ENCODE peak calls at places on chromosomes 12 and 14, in four cellular contexts. G, X, L and N are unnamed samples. For H3K27me3, the result is how much of the 10 kb centered on the place peaks cover.

GRCh38 chr14:35750202-35750904 is 58.7 kb downstream of the RALGAPA1 start:
- DNase-seq in G (no peak), X (no peak), L (no peak), N (no peak)

GRCh38 chr12:104423809-104424208 is 32.9 kb upstream of the CHST11 start:
- DNase-seq in G (no peak), X (no peak), L (no peak), N (no peak)

GRCh38 chr14:94384342-94384741 is 4.1 kb downstream of the SERPINA1 start:
- DNase-seq in G (no peak), X (no peak), L (no peak), N (no peak)

GRCh38 chr12:52195065-52195730 is 3.4 kb upstream of the KRT80 start:
- DNase-seq in G (no peak), X (no peak), L (peak), N (no peak)

GRCh38 chr12:103529306-103529705 is 33.5 kb upstream of the C12orf42 start:
- DNase-seq in G (no peak), X (no peak), L (no peak), N (no peak)

GRCh38 chr12:106764738-106765137 is 9.7 kb upstream of the RIC8B start:
- DNase-seq in G (no peak), X (peak), L (no peak), N (no peak)

GRCh38 chr14:31787377-31787776 is 226.2 kb downstream of the NUBPL start:
- DNase-seq in G (no peak), X (peak), L (peak), N (no peak)

GRCh38 chr14:24366375-24366663 is 1.7 kb upstream of the NFATC4 start:
- DNase-seq in G (peak), X (no peak), L (no peak), N (no peak)

GRCh38 chr12:76621582-76622024 is 62.0 kb upstream of the OSBPL8 start:
- DNase-seq in G (peak), X (peak), L (peak), N (no peak)

GRCh38 chr12:13230500-13230899 is 34.0 kb downstream of the EMP1 start:
- DNase-seq in G (no peak), X (no peak), L (no peak), N (no peak)

GRCh38 chr14:42499137-42499536 is 892.5 kb downstream of the LRFN5 start:
- DNase-seq in G (no peak), X (no peak), L (no peak), N (no peak)

GRCh38 chr12:17588968-17589367 is 501.0 kb downstream of the RERGL start:
- DNase-seq in G (no peak), X (no peak), L (peak), N (no peak)

GRCh38 chr14:105537580-105538474 is 11.4 kb downstream of the TMEM121 start:
- DNase-seq in G (peak), X (no peak), L (peak), N (peak)

GRCh38 chr12:109744991-109745942 is 31.6 kb downstream of the FAM222A start:
- DNase-seq in G (no peak), X (peak), L (no peak), N (no peak)

GRCh38 chr14:76918751-76919421 is 92.7 kb downstream of the LRRC74A start:
- DNase-seq in G (no peak), X (peak), L (peak), N (peak)

GRCh38 chr14:72828604-72829003 is 65.3 kb downstream of the DPF3 start:
- DNase-seq in G (no peak), X (no peak), L (no peak), N (no peak)

GRCh38 chr14:22973217-22974032 is 8.9 kb downstream of the AJUBA start:
- DNase-seq in G (peak), X (peak), L (peak), N (peak)

GRCh38 chr14:41488401-41488800 is 118.3 kb upstream of the LRFN5 start:
- DNase-seq in G (no peak), X (no peak), L (no peak), N (no peak)

GRCh38 chr12:70364695-70365397 is 1.2 kb upstream of the KCNMB4 start:
- DNase-seq in G (peak), X (no peak), L (no peak), N (no peak)

GRCh38 chr14:101958418-101959185 is 5.8 kb upstream of the DYNC1H1 start:
- DNase-seq in G (no peak), X (no peak), L (no peak), N (no peak)

GRCh38 chr14:105411985-105412767 is 7.5 kb upstream of the MTA1 start:
- DNase-seq in G (no peak), X (no peak), L (no peak), N (no peak)

GRCh38 chr14:21026251-21026987 is 1.6 kb upstream of the NDRG2 start:
- DNase-seq in G (no peak), X (no peak), L (no peak), N (peak)

GRCh38 chr12:119397540-119397939 is 63.0 kb downstream of the CCDC60 start:
- DNase-seq in G (no peak), X (no peak), L (no peak), N (no peak)

GRCh38 chr12:78406776-78407335 is 457.7 kb upstream of the SYT1 start:
- DNase-seq in G (no peak), X (peak), L (no peak), N (no peak)

GRCh38 chr14:32481707-32482106 is 152.6 kb downstream of the AKAP6 start:
- DNase-seq in G (no peak), X (no peak), L (no peak), N (no peak)

GRCh38 chr12:124861492-124861891 is 2.2 kb downstream of the SCARB1 start:
- DNase-seq in G (no peak), X (peak), L (peak), N (peak)

GRCh38 chr12:50355365-50355764 is 41.0 kb downstream of the FAM186A start:
- DNase-seq in G (no peak), X (no peak), L (no peak), N (no peak)

GRCh38 chr12:82687020-82687951 is 580 bp downstream of the TMTC2 start:
- DNase-seq in G (peak), X (peak), L (peak), N (peak)

GRCh38 chr12:76259660-76260389 is 88.4 kb downstream of the BBS10 start:
- DNase-seq in G (no peak), X (peak), L (peak), N (no peak)

GRCh38 chr12:127079636-127080035 is 1187.3 kb upstream of the TMEM132C start:
- DNase-seq in G (no peak), X (no peak), L (no peak), N (no peak)

GRCh38 chr14:50447491-50447890 is 50.8 kb upstream of the CDKL1 start:
- DNase-seq in G (no peak), X (no peak), L (peak), N (no peak)

GRCh38 chr14:101193845-101194355 is 290.4 kb upstream of the RTL1 start:
- DNase-seq in G (no peak), X (no peak), L (no peak), N (no peak)

GRCh38 chr14:64682173-64682710 is 22.0 kb upstream of the PLEKHG3 start:
- DNase-seq in G (no peak), X (peak), L (peak), N (peak)

GRCh38 chr12:81797100-81797499 is 38.0 kb upstream of the PPFIA2 start:
- DNase-seq in G (no peak), X (peak), L (peak), N (no peak)

GRCh38 chr14:99575043-99576023 is 28.7 kb downstream of the CCDC85C start:
- DNase-seq in G (no peak), X (no peak), L (peak), N (peak)

GRCh38 chr14:61569783-61570182 is 125.5 kb upstream of the HIF1A start:
- DNase-seq in G (peak), X (peak), L (peak), N (peak)

GRCh38 chr12:108738165-108738564 is 6.8 kb upstream of the CORO1C start:
- DNase-seq in G (no peak), X (no peak), L (no peak), N (no peak)

GRCh38 chr14:32702571-32702970 is 236.1 kb upstream of the NPAS3 start:
- DNase-seq in G (no peak), X (no peak), L (no peak), N (peak)

GRCh38 chr12:114041136-114041535 is 75.0 kb upstream of the RBM19 start:
- DNase-seq in G (no peak), X (no peak), L (no peak), N (no peak)
- H3K27me3 ChIP-seq in G (under half), X (under half), L (half or more), N (under half)

GRCh38 chr12:198708-199107 is 15.2 kb downstream of the SLC6A12 start:
- DNase-seq in G (no peak), X (no peak), L (no peak), N (no peak)
- H3K27me3 ChIP-seq in G (under half), X (under half), L (under half), N (under half)

GRCh38 chr12:65123435-65124063 is 2.4 kb upstream of the WIF1 start:
- DNase-seq in G (no peak), X (peak), L (peak), N (no peak)
- H3K27me3 ChIP-seq in G (under half), X (under half), L (half or more), N (under half)

GRCh38 chr14:80956105-80956504 is 684 bp downstream of the TSHR start:
- DNase-seq in G (no peak), X (no peak), L (no peak), N (no peak)
- H3K27me3 ChIP-seq in G (under half), X (under half), L (under half), N (under half)

DNA sequence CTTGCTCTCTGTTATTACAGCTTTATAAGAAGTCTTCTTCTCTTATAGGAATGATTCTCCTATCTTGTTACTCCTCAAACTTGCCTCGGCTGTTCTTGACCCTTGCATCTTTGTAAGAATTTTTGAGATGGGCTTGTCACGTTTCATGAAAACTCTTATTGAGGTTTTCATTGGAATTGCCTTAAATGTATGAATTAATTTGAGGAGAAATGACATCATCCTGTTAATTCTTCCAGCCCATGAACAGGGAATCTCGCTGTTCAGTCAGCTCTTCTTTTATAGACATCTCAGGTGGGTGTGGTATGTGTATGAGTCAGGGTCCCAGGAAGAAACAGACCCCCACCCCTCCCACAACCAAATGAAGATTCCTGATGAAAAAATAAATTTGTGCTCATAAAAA is 107.1 kb upstream of the MYL2 start:
- DNase-seq in G (no peak), X (no peak), L (no peak), N (no peak)
- H3K27me3 ChIP-seq in G (under half), X (under half), L (half or more), N (half or more)

GRCh38 chr12:132344601-132345000 is 15.2 kb upstream of the GALNT9 start:
- DNase-seq in G (no peak), X (no peak), L (no peak), N (no peak)

GRCh38 chr12:132344181-132344580 is 14.8 kb upstream of the GALNT9 start:
- DNase-seq in G (no peak), X (no peak), L (no peak), N (no peak)

GRCh38 chr12:132342828-132343227 is 13.4 kb upstream of the GALNT9 start:
- DNase-seq in G (no peak), X (no peak), L (no peak), N (no peak)

GRCh38 chr12:132342322-132342721 is 12.9 kb upstream of the GALNT9 start:
- DNase-seq in G (no peak), X (no peak), L (peak), N (no peak)

GRCh38 chr12:132343294-132343972 is 14.0 kb upstream of the GALNT9 start:
- DNase-seq in G (no peak), X (no peak), L (no peak), N (no peak)
- H3K27me3 ChIP-seq in G (under half), X (under half), L (half or more), N (under half)

GRCh38 chr12:62191747-62192485 is 68.3 kb upstream of the USP15 start:
- DNase-seq in G (no peak), X (peak), L (no peak), N (no peak)
- H3K27me3 ChIP-seq in G (under half), X (under half), L (under half), N (under half)

GRCh38 chr14:89237923-89238529 is 179.0 kb downstream of the FOXN3 start:
- DNase-seq in G (no peak), X (peak), L (peak), N (no peak)
- H3K27me3 ChIP-seq in G (under half), X (under half), L (under half), N (under half)

DNA sequence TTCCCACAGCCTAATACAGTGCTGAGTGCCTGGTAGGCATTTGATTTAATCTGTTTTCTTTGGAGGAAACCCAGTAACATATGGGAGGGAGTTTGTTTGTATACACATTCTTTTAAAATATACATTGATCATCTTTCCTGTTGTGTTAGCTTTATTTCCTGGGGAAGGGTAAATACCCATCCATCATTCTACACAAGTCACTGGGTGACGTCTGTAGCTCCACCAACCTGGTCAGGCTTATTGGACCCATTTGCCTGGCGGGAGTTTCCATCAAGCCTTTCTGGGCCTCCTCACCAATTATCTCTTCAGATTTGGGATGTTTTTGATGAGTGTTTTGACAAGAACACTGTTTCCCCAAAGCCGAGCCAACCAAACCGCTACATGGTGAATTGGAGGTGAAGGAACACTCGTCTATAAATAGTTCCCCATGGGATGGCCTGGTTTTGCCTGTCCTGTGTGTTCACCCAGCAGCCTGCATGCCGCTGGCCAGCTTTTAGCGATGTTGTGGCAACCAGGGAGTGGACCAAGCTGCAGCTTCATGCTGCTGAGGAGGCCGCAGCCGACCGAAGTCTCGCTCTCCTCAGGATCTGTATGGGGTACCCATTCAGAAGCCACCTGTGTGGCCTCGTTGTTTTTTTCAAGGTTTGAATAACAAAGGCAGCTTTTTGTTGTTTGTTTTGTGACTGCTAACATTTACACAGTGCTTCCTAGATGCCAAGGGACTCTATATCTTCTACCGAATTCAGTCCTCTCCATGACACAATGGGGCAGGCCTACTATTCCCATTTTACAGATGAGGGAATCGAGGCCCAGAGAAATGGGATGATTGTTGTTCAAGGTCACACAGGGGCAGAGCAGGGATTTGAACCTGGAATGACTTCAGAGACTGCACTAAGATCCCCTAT is 22.6 kb downstream of the PLXNC1 start:
- DNase-seq in G (no peak), X (no peak), L (no peak), N (no peak)
- H3K27me3 ChIP-seq in G (under half), X (under half), L (under half), N (under half)